ENCODE peak calls at places on chromosomes 11 and 22, in eight cellular contexts. W, Y, M, X, S, G, L and K are unnamed samples.

GRCh38 chr11:35103366-35104194 is 35.4 kb upstream of the CD44 start:
- DNase-seq in W (no peak), Y (no peak), M (no peak), X (peak), S (no peak), G (no peak), L (no peak), K (no peak)

GRCh38 chr11:123507043-123507442 is 77.0 kb downstream of the GRAMD1B start:
- DNase-seq in W (no peak), Y (no peak), M (no peak), X (peak), S (no peak), G (no peak), L (no peak), K (no peak)

GRCh38 chr11:74683941-74684481 is 47.2 kb downstream of the CHRDL2 start:
- DNase-seq in W (no peak), Y (no peak), M (peak), X (peak), S (no peak), G (no peak), L (no peak), K (no peak)

GRCh38 chr11:69157822-69158231 is 2.1 kb downstream of the SMIM38 start:
- DNase-seq in W (no peak), Y (no peak), M (no peak), X (no peak), S (no peak), G (no peak), L (no peak), K (no peak)

GRCh38 chr11:67022341-67022933 is 497 bp upstream of the SYT12 start:
- DNase-seq in W (peak), Y (peak), M (peak), X (peak), S (peak), G (no peak), L (no peak), K (no peak)

GRCh38 chr11:34313099-34313517 is 44.7 kb downstream of the ABTB2 start:
- DNase-seq in W (no peak), Y (no peak), M (peak), X (no peak), S (no peak), G (no peak), L (no peak), K (no peak)

GRCh38 chr11:133955945-133956421 is 785 bp downstream of the IGSF9B start:
- DNase-seq in W (no peak), Y (no peak), M (no peak), X (no peak), S (no peak), G (no peak), L (no peak), K (no peak)

GRCh38 chr11:60786811-60787567 is 1.9 kb downstream of the MS4A10 start:
- DNase-seq in W (peak), Y (peak), M (peak), X (peak), S (peak), G (peak), L (peak), K (no peak)

GRCh38 chr11:65479184-65480145 is 19.4 kb upstream of the MALAT1 start:
- DNase-seq in W (peak), Y (no peak), M (peak), X (peak), S (peak), G (no peak), L (peak), K (no peak)

GRCh38 chr11:117819096-117820040 is 5.2 kb downstream of the FXYD2 start:
- DNase-seq in W (peak), Y (peak), M (peak), X (peak), S (peak), G (peak), L (no peak), K (no peak)

GRCh38 chr11:134293119-134294113 is 17.2 kb downstream of the GLB1L3 start:
- DNase-seq in W (no peak), Y (no peak), M (no peak), X (no peak), S (no peak), G (peak), L (no peak), K (no peak)

GRCh38 chr22:22036588-22036987 is 54.0 kb upstream of the TOP3B start:
- DNase-seq in W (no peak), Y (no peak), M (no peak), X (no peak), S (no peak), G (no peak), L (no peak), K (no peak)

GRCh38 chr22:39797528-39798147 is 95.9 kb downstream of the ENTHD1 start:
- DNase-seq in W (no peak), Y (no peak), M (no peak), X (no peak), S (no peak), G (no peak), L (no peak), K (no peak)

GRCh38 chr22:35887296-35887875 is 141.2 kb downstream of the RBFOX2 start:
- DNase-seq in W (no peak), Y (peak), M (no peak), X (peak), S (no peak), G (no peak), L (no peak), K (no peak)

GRCh38 chr22:35496768-35497312 is 43.8 kb upstream of the RASD2 start:
- DNase-seq in W (no peak), Y (peak), M (no peak), X (no peak), S (no peak), G (no peak), L (no peak), K (no peak)

GRCh38 chr11:77590194-77590591 is 440 bp downstream of the AQP11 start:
- DNase-seq in W (peak), Y (peak), M (peak), X (peak), S (peak), G (no peak), L (no peak), K (no peak)

GRCh38 chr22:39421691-39422090 is 22.1 kb downstream of the TAB1 start:
- DNase-seq in W (no peak), Y (no peak), M (no peak), X (no peak), S (no peak), G (no peak), L (no peak), K (no peak)

GRCh38 chr22:44449061-44449682 is 48.9 kb downstream of the RTL6 start:
- DNase-seq in W (peak), Y (peak), M (peak), X (peak), S (peak), G (no peak), L (peak), K (no peak)

GRCh38 chr11:70501026-70501901 is 102.9 kb downstream of the CTTN start:
- DNase-seq in W (no peak), Y (no peak), M (peak), X (no peak), S (no peak), G (no peak), L (no peak), K (no peak)

GRCh38 chr11:30749268-30749667 is 163.1 kb upstream of the MPPED2 start:
- DNase-seq in W (no peak), Y (no peak), M (no peak), X (no peak), S (no peak), G (no peak), L (no peak), K (no peak)

GRCh38 chr22:29477919-29478318 is 2.1 kb upstream of the NEFH start:
- DNase-seq in W (no peak), Y (no peak), M (no peak), X (no peak), S (no peak), G (no peak), L (no peak), K (no peak)

GRCh38 chr11:86955674-86956522 is 703 bp upstream of the FZD4 start:
- DNase-seq in W (peak), Y (peak), M (peak), X (peak), S (peak), G (peak), L (no peak), K (peak)

GRCh38 chr11:29641201-29641600 is 375.6 kb downstream of the KCNA4 start:
- DNase-seq in W (no peak), Y (peak), M (peak), X (peak), S (peak), G (no peak), L (no peak), K (no peak)

GRCh38 chr11:1531418-1531817 is 40.7 kb downstream of the DUSP8 start:
- DNase-seq in W (no peak), Y (peak), M (no peak), X (peak), S (no peak), G (no peak), L (no peak), K (no peak)

GRCh38 chr22:32904044-32904443 is 102.5 kb downstream of the TIMP3 start:
- DNase-seq in W (peak), Y (peak), M (peak), X (peak), S (peak), G (no peak), L (no peak), K (no peak)

GRCh38 chr11:28756977-28757376 is 648.8 kb downstream of the METTL15 start:
- DNase-seq in W (peak), Y (peak), M (peak), X (peak), S (peak), G (no peak), L (peak), K (no peak)

GRCh38 chr11:97364047-97364446 is 974.2 kb downstream of the JRKL start:
- DNase-seq in W (peak), Y (peak), M (peak), X (peak), S (peak), G (no peak), L (no peak), K (no peak)

GRCh38 chr22:44567846-44568493 is 69.9 kb upstream of the RTL6 start:
- DNase-seq in W (peak), Y (peak), M (peak), X (no peak), S (peak), G (no peak), L (no peak), K (peak)

GRCh38 chr11:117998664-117999353 is 12.6 kb downstream of the IL10RA start:
- DNase-seq in W (no peak), Y (no peak), M (no peak), X (no peak), S (no peak), G (no peak), L (no peak), K (no peak)

GRCh38 chr11:1233351-1234053 is 10.6 kb downstream of the MUC5B start:
- DNase-seq in W (no peak), Y (no peak), M (no peak), X (no peak), S (no peak), G (no peak), L (no peak), K (no peak)

GRCh38 chr11:126444072-126444471 is 88.6 kb downstream of the ST3GAL4 start:
- DNase-seq in W (no peak), Y (no peak), M (no peak), X (no peak), S (no peak), G (no peak), L (no peak), K (no peak)

GRCh38 chr11:119108151-119108856 is 1.2 kb downstream of the C2CD2L start:
- DNase-seq in W (peak), Y (peak), M (peak), X (no peak), S (peak), G (no peak), L (no peak), K (no peak)

DNA sequence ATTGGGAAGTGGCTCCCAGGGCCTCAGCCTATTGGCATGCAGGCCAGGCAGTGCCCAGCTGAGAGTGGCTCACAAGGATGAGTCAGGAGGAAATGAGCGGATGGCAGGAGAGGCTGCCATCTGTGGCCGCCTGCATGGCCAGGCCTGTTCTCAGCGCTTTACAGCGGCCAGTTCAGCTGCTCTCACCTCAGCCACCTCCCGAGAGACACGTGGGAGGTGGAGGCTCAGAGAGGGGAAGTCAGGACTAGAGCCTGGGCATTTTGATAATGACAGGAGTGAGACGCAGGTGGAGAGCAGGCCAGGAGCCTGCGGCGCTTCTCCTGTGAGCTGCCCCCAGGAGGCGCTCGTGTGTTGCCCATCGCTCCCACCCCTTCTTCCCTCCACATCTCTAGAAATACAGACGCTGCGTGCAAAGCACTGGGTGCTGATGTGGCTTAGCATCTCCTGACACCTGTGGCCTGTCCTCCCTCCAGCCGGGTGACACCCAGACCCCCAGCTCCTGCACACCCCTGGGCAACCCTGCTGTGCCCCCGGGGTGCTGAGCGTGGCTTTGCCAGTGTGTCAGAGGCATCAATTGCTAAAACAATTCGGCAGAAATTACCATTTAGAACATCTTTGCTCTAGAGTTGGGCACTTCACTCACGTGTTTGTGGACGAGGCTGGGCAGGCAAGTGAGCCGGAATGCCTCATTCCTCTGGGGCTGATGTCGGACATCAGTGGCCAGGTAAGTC is 21.4 kb upstream of the PANX2 start:
- DNase-seq in W (peak), Y (peak), M (peak), X (peak), S (peak), G (no peak), L (no peak), K (peak)
- TF ChIP-seq CTCF in W (peak), Y (peak), M (peak), X (peak), S (peak), G (peak), L (peak), K (peak)

GRCh38 chr11:2797181-2797711 is 88.3 kb downstream of the CDKN1C start:
- DNase-seq in W (no peak), Y (no peak), M (no peak), X (no peak), S (no peak), G (peak), L (no peak), K (peak)

GRCh38 chr11:2796508-2797180 is 88.9 kb downstream of the CDKN1C start:
- DNase-seq in W (no peak), Y (no peak), M (no peak), X (no peak), S (no peak), G (peak), L (no peak), K (peak)

GRCh38 chr11:2795491-2795991 is 90.0 kb downstream of the CDKN1C start:
- DNase-seq in W (no peak), Y (no peak), M (no peak), X (no peak), S (no peak), G (peak), L (no peak), K (peak)

GRCh38 chr11:2794947-2795346 is 90.6 kb downstream of the CDKN1C start:
- DNase-seq in W (no peak), Y (no peak), M (no peak), X (no peak), S (no peak), G (no peak), L (no peak), K (peak)

DNA sequence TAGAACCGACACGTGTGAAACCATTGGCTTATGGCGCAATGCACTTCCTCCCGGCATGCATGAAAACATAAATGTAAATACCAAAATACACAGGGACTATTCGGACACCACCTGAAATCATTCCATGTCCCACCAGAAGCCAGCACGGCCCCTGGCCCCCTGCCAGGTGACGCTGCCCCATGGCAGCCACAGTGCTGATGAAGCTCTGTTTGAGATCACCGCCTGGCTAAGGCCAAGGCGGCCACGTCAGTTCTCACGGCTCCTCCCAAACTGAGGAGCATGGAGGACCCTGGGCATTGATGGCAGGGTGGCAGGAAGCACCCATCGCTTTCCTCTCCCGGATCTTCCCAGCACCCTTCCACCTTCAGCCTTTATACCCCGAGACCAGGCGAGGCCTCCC is 89.5 kb downstream of the CDKN1C start:
- DNase-seq in W (no peak), Y (no peak), M (no peak), X (no peak), S (no peak), G (peak), L (no peak), K (no peak)
- TF ChIP-seq CTCF in W (no peak), Y (no peak), M (no peak), X (no peak), S (no peak), G (no peak), L (no peak), K (no peak)

GRCh38 chr22:23239429-23239828 is 59.1 kb downstream of the BCR start:
- DNase-seq in W (no peak), Y (no peak), M (no peak), X (no peak), S (no peak), G (no peak), L (no peak), K (no peak)

GRCh38 chr22:23238707-23239106 is 58.4 kb downstream of the BCR start:
- DNase-seq in W (no peak), Y (no peak), M (no peak), X (no peak), S (no peak), G (no peak), L (no peak), K (no peak)

GRCh38 chr22:23242473-23243001 is 62.2 kb downstream of the BCR start:
- DNase-seq in W (no peak), Y (no peak), M (no peak), X (peak), S (no peak), G (no peak), L (no peak), K (no peak)

GRCh38 chr22:23241562-23242472 is 61.5 kb downstream of the BCR start:
- DNase-seq in W (no peak), Y (no peak), M (no peak), X (no peak), S (no peak), G (no peak), L (no peak), K (no peak)

DNA sequence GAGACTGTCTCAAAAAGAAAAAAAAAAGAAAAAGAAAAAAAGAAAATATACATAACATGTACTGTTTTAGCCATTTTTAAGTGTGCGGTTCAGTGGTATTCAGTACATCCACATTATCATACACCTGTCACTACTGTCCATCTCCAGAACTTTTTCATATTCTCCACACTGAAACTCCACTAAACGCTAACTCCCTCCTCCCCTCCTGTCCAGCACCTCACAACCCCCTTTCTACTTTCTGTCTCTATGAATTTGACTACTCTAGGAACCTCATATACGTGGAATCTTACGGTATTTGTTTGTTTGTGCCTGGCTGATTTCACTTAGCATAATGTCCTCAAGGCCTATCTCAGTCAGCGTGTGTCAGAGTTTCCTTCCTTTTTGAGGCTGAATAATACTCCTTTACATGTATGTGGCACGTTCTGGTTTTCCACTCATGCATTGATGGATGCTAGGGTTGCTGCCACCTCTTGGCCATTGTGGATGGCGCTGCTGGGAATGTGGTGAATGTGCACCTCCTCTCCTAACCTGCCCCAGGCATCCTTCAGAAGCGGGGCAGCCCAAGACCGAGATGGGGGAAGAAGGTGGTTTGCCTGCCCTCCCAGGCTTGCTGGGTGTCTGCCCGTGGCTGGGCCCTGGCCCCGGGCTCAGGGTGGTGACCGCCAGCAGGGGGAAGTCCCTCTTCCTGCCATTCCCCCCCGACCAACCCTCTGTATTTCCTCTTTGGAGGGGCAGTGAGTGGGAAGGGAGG is 60.5 kb downstream of the BCR start:
- DNase-seq in W (peak), Y (peak), M (peak), X (no peak), S (peak), G (no peak), L (no peak), K (no peak)
- TF ChIP-seq CTCF in W (peak), Y (peak), M (peak), X (no peak), S (peak), G (no peak), L (peak), K (peak)

GRCh38 chr11:128448487-128448886 is 138.9 kb downstream of the ETS1 start:
- DNase-seq in W (peak), Y (peak), M (peak), X (peak), S (peak), G (no peak), L (no peak), K (no peak)
- TF ChIP-seq CTCF in W (peak), Y (peak), M (no peak), X (no peak), S (no peak), G (no peak), L (no peak), K (no peak)

DNA sequence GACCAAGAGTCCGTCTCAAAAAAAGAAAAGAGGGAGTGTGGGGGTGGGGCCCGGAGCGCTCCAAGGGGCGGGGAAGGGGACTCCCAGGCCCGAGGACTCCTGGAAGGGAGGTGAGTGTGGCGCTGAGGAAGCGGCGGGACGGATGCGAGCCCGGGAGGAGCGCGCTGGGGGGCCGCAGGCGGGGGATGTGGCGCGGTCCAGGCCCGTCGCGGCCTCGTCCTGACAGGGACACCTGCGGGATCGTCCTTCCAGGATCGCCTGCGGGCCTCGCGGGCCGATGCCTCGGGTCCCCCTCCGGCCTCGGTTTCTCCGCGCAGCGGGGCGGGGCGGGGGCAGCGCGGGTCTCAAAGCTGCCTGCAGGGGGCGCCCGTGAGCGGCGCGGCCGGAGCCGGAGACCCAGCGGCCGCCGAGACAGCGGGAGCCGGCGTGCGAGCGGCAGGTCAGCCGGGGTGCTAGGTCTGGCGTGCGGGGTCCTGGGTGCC is 3.8 kb upstream of the ADORA2A start:
- DNase-seq in W (peak), Y (no peak), M (peak), X (no peak), S (no peak), G (no peak), L (no peak), K (peak)
- TF ChIP-seq CTCF in W (peak), Y (peak), M (peak), X (no peak), S (peak), G (peak), L (peak), K (peak)

GRCh38 chr11:27718853-27719574 is 18.8 kb upstream of the BDNF start:
- DNase-seq in W (peak), Y (no peak), M (peak), X (no peak), S (peak), G (no peak), L (no peak), K (peak)
- TF ChIP-seq CTCF in W (no peak), Y (no peak), M (no peak), X (no peak), S (no peak), G (no peak), L (no peak), K (no peak)